ENCODE peak calls at places on chromosome 5, in eight cellular contexts. Y is RWPE1; D is lower lobe of right lung; V is PC-9; F is GM10248; A is body of pancreas; C is CD8-positive, alpha-beta T cell; Q is endothelial cell of umbilical vein. O is an unnamed sample.

GRCh38 chr5:89320889-89321288 is 437.9 kb upstream of the MEF2C start:
- DNase-seq in Y (no peak), D (no peak), V (no peak), F (no peak), A (no peak), C (no peak), Q (no peak), O (no peak)

GRCh38 chr5:116922532-116922931 is 347.9 kb upstream of the SEMA6A start:
- DNase-seq in Y (no peak), D (no peak), V (no peak), F (peak), A (no peak), C (no peak), Q (no peak), O (no peak)

GRCh38 chr5:148398698-148399121 is 15.0 kb downstream of the FBXO38 start:
- DNase-seq in Y (no peak), D (no peak), V (peak), F (no peak), A (no peak), C (no peak), Q (peak), O (no peak)

GRCh38 chr5:23977996-23978395 is 470.6 kb downstream of the PRDM9 start:
- DNase-seq in Y (no peak), D (no peak), V (no peak), F (no peak), A (peak), C (no peak), Q (no peak), O (no peak)

GRCh38 chr5:75368391-75368790 is 31.4 kb downstream of the HMGCR start:
- DNase-seq in Y (no peak), D (no peak), V (no peak), F (no peak), A (no peak), C (no peak), Q (peak), O (no peak)

GRCh38 chr5:78647411-78647818 is 1.2 kb downstream of the LHFPL2 start:
- DNase-seq in Y (peak), D (no peak), V (no peak), F (peak), A (peak), C (no peak), Q (peak), O (no peak)

GRCh38 chr5:42840279-42840678 is 28.6 kb upstream of the SELENOP start:
- DNase-seq in Y (no peak), D (peak), V (no peak), F (no peak), A (peak), C (no peak), Q (no peak), O (no peak)

GRCh38 chr5:1190915-1191314 is 10.5 kb upstream of the SLC6A19 start:
- DNase-seq in Y (no peak), D (peak), V (no peak), F (no peak), A (no peak), C (no peak), Q (no peak), O (no peak)

GRCh38 chr5:147534172-147534951 is 24.5 kb upstream of the DPYSL3 start:
- DNase-seq in Y (no peak), D (no peak), V (no peak), F (no peak), A (no peak), C (no peak), Q (no peak), O (no peak)

GRCh38 chr5:15762668-15763067 is 262.7 kb downstream of the FBXL7 start:
- DNase-seq in Y (no peak), D (no peak), V (no peak), F (no peak), A (no peak), C (no peak), Q (no peak), O (no peak)

GRCh38 chr5:139017624-139018023 is 142.5 kb upstream of the LRRTM2 start:
- DNase-seq in Y (no peak), D (no peak), V (no peak), F (no peak), A (no peak), C (no peak), Q (no peak), O (no peak)

GRCh38 chr5:143063175-143063970 is 293.2 kb downstream of the ARHGAP26 start:
- DNase-seq in Y (no peak), D (no peak), V (no peak), F (no peak), A (peak), C (no peak), Q (no peak), O (no peak)

GRCh38 chr5:154753792-154754191 is 1.4 kb upstream of the LARP1 start:
- DNase-seq in Y (peak), D (no peak), V (no peak), F (no peak), A (peak), C (no peak), Q (peak), O (no peak)

GRCh38 chr5:62732677-62733121 is 154.1 kb downstream of the LRRC70 start:
- DNase-seq in Y (no peak), D (no peak), V (no peak), F (no peak), A (peak), C (no peak), Q (no peak), O (no peak)

GRCh38 chr5:33850100-33850594 is 41.6 kb downstream of the ADAMTS12 start:
- DNase-seq in Y (no peak), D (no peak), V (peak), F (peak), A (no peak), C (peak), Q (no peak), O (no peak)

GRCh38 chr5:95027151-95027721 is 257.7 kb downstream of the MCTP1 start:
- DNase-seq in Y (no peak), D (no peak), V (no peak), F (no peak), A (peak), C (no peak), Q (peak), O (no peak)

GRCh38 chr5:71576241-71576640 is 10.9 kb upstream of the MCCC2 start:
- DNase-seq in Y (no peak), D (no peak), V (no peak), F (no peak), A (no peak), C (no peak), Q (no peak), O (no peak)

GRCh38 chr5:66680227-66680626 is 84.0 kb downstream of the MAST4 start:
- DNase-seq in Y (no peak), D (no peak), V (no peak), F (no peak), A (no peak), C (no peak), Q (no peak), O (no peak)

GRCh38 chr5:64229163-64229774 is 63.6 kb downstream of the RNF180 start:
- DNase-seq in Y (peak), D (no peak), V (no peak), F (peak), A (no peak), C (no peak), Q (peak), O (no peak)

GRCh38 chr5:180600554-180601041 is 9.3 kb upstream of the SCGB3A1 start:
- DNase-seq in Y (no peak), D (peak), V (no peak), F (peak), A (no peak), C (no peak), Q (no peak), O (no peak)

GRCh38 chr5:84382363-84383295 is 2.1 kb downstream of the EDIL3 start:
- DNase-seq in Y (peak), D (peak), V (no peak), F (peak), A (no peak), C (no peak), Q (peak), O (no peak)
- TF ChIP-seq CTCF in Y (no peak), D (no peak), V (no peak), F (no peak), A (no peak), C (no peak), Q (no peak), O (no peak)

DNA sequence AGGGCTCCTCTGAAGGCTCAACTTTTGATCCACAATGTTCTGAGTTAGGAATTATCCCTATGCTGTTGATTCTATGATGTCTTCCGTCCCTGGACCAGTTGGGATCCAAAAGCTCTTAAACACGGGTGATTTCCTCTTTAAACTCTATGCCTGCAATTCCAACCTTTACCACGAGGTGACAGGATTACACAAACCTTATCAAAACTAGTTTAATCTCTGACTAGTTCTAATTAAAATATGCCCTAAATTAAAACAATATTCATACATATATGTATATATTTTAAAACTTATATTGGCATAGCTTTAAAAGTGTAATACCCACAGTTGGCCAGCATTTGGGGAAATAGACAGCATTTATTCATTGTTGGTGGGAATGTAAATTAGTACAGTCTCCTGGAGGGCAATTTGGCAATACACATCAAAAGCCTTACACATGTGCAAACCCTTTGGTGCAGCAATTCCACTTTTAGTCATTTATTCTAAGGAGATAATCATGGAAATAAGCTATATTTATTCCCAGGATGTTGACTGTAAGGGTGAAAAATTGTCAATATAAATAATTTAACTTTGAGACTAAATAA is 51.6 kb upstream of the PHYKPL start:
- DNase-seq in Y (no peak), D (no peak), V (no peak), F (no peak), A (no peak), C (no peak), Q (no peak), O (no peak)
- TF ChIP-seq CTCF in Y (peak), D (peak), V (peak), F (peak), A (peak), C (peak), Q (peak), O (no peak)

DNA sequence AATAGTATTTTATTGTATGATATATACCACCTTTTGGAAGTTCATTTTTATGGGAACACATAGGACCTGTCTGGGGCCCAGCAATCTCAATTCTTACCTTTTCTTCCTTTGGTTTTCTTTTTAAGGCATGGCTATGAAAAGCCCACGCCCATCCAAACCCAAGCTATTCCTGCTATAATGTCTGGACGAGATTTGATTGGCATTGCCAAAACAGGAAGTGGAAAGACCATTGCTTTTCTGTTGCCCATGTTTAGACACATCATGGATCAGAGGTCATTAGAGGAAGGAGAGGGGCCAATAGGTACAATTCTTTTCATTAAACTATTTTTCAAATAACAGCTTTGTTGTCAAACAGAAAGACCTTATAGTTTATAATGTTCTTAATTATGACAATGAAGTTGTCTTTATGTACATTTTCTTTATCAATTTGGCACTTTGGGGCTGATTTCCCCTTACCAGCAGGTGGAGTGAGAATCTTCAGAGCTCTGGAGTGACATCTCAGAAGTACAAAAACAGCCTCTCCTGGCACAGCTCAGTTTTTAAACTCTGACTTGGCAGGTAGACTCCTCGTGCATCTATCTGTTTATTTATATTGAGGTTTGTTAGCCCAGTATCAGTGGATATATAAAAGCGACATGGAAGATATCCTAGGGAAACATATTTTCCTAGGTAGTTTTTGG is 25.8 kb downstream of the DDX46 start:
- DNase-seq in Y (no peak), D (no peak), V (no peak), F (no peak), A (no peak), C (no peak), Q (peak), O (no peak)
- TF ChIP-seq CTCF in Y (no peak), D (no peak), V (peak), F (peak), A (no peak), C (no peak), Q (no peak), O (no peak)

GRCh38 chr5:35939639-35940038 is 1.2 kb upstream of the CAPSL start:
- DNase-seq in Y (no peak), D (no peak), V (no peak), F (no peak), A (no peak), C (no peak), Q (no peak), O (no peak)
- TF ChIP-seq CTCF in Y (no peak), D (no peak), V (peak), F (no peak), A (no peak), C (no peak), Q (no peak), O (no peak)

GRCh38 chr5:44536650-44537260 is 147.5 kb upstream of the FGF10 start:
- DNase-seq in Y (peak), D (no peak), V (no peak), F (peak), A (peak), C (no peak), Q (peak), O (no peak)
- TF ChIP-seq CTCF in Y (peak), D (peak), V (peak), F (peak), A (peak), C (no peak), Q (peak), O (no peak)